ENCODE peak calls at places on chromosomes 16 and 17, in five cellular contexts. R is HT1080, J is germinal center, V is keratinocyte, Y is A172. L is an unnamed sample.

GRCh38 chr16:64428463-64428862 is 693.4 kb downstream of the CDH11 start:
- DNase-seq in J (no peak), V (no peak), R (peak; percentile 68), Y (peak; percentile 53), L (peak; percentile 78)

GRCh38 chr16:49608801-49609200 is 235.2 kb downstream of the C16orf78 start:
- DNase-seq in V (no peak), R (peak; percentile 22), Y (peak; percentile 22), J (no peak), L (no peak)

GRCh38 chr16:75695708-75696107 is 5.6 kb downstream of the DUXB start:
- DNase-seq in J (no peak), R (no peak), Y (peak; percentile 7), V (no peak), L (peak; percentile 18)

GRCh38 chr17:10033449-10033848 is 128.4 kb upstream of the RCVRN start:
- DNase-seq in V (no peak), Y (no peak), J (peak; percentile 78), R (no peak), L (no peak)

GRCh38 chr17:19647697-19648474 is 665 bp upstream of the ALDH3A2 start:
- DNase-seq in Y (peak; percentile 63), V (no peak), R (peak; percentile 65), J (peak; percentile 37), L (peak; percentile 82)

GRCh38 chr17:59696682-59697277 is 10.4 kb downstream of the PTRH2 start:
- DNase-seq in R (no peak), V (no peak), Y (no peak), J (no peak), L (no peak)

GRCh38 chr16:17392127-17392856 is 78.5 kb downstream of the XYLT1 start:
- DNase-seq in J (no peak), R (no peak), V (no peak), Y (no peak), L (no peak)

GRCh38 chr17:31570231-31570630 is 178.8 kb downstream of the RAB11FIP4 start:
- DNase-seq in Y (no peak), J (no peak), R (no peak), V (no peak), L (no peak)

GRCh38 chr17:51000835-51001638 is 119.6 kb downstream of the SPAG9 start:
- DNase-seq in R (peak; percentile 52), V (no peak), J (peak; percentile 48), Y (peak; percentile 74), L (peak; percentile 69)

GRCh38 chr17:14098246-14098645 is 28.9 kb downstream of the COX10 start:
- DNase-seq in Y (no peak), R (no peak), V (no peak), J (no peak), L (peak; percentile 3)

GRCh38 chr16:24758986-24759385 is 29.5 kb downstream of the TNRC6A start:
- DNase-seq in J (no peak), Y (no peak), R (no peak), V (no peak), L (no peak)

GRCh38 chr17:43913584-43913983 is 6.2 kb upstream of the MPP2 start:
- DNase-seq in J (no peak), R (no peak), Y (no peak), V (no peak), L (no peak)

GRCh38 chr16:31181102-31181830 is 1.3 kb downstream of the FUS start:
- DNase-seq in J (peak; percentile 36), V (no peak), R (peak; percentile 66), Y (peak; percentile 63), L (peak; percentile 51)

GRCh38 chr17:37188157-37188556 is 187.6 kb upstream of the C17orf78 start:
- DNase-seq in R (no peak), Y (no peak), J (no peak), V (no peak), L (no peak)

GRCh38 chr16:67562918-67563707 is 787 bp downstream of the CTCF start:
- DNase-seq in Y (no peak), V (no peak), R (peak; percentile 48), J (peak; percentile 48), L (peak; percentile 48)

GRCh38 chr17:27320222-27320560 is 26.3 kb downstream of the WSB1 start:
- DNase-seq in R (no peak), J (no peak), V (no peak), Y (no peak), L (no peak)

GRCh38 chr17:35149941-35150340 is 2.3 kb downstream of the UNC45B start:
- DNase-seq in R (no peak), Y (no peak), V (no peak), J (no peak), L (no peak)

GRCh38 chr16:54347961-54348360 is 61.4 kb upstream of the IRX3 start:
- DNase-seq in V (peak; percentile 73), Y (no peak), R (peak; percentile 6), J (no peak), L (peak; percentile 66)

GRCh38 chr16:83420206-83420760 is 387.5 kb upstream of the HSBP1 start:
- DNase-seq in Y (peak; percentile 22), J (no peak), R (no peak), V (no peak), L (peak; percentile 60)

GRCh38 chr16:54489225-54489781 is 202.7 kb upstream of the IRX3 start:
- DNase-seq in V (no peak), R (no peak), J (no peak), Y (no peak), L (no peak)

GRCh38 chr17:4173771-4174170 is 30.8 kb downstream of the CYB5D2 start:
- DNase-seq in V (no peak), Y (no peak), R (no peak), J (no peak), L (no peak)

GRCh38 chr16:11307639-11308492 is 26.7 kb upstream of the PRM1 start:
- DNase-seq in Y (no peak), R (no peak), V (no peak), J (no peak), L (no peak)

GRCh38 chr17:43848601-43849000 is 1.6 kb downstream of the CD300LG start:
- DNase-seq in J (no peak), V (no peak), Y (no peak), R (no peak), L (no peak)

GRCh38 chr16:83898463-83899271 is at the start of gene MLYCD:
- DNase-seq in R (peak; percentile 43), J (peak; percentile 97), V (no peak), Y (peak; percentile 66), L (peak; percentile 51)

GRCh38 chr17:28335959-28336871 is 654 bp downstream of the TNFAIP1 start:
- DNase-seq in R (peak; percentile 82), Y (peak; percentile 93), J (no peak), V (peak; percentile 60), L (peak; percentile 86)

GRCh38 chr16:72903176-72903575 is 144.8 kb downstream of the ZFHX3 start:
- DNase-seq in Y (no peak), J (no peak), V (no peak), R (no peak), L (no peak)

GRCh38 chr17:72575542-72576233 is 454.9 kb downstream of the SOX9 start:
- DNase-seq in V (no peak), Y (no peak), R (no peak), J (no peak), L (no peak)

GRCh38 chr17:8941520-8941919 is 24.0 kb downstream of the PIK3R5 start:
- DNase-seq in Y (no peak), J (peak; percentile 24), R (no peak), V (no peak), L (no peak)

GRCh38 chr16:85612801-85613608 is at the start of gene GSE1:
- DNase-seq in Y (peak; percentile 90), V (peak; percentile 74), R (peak; percentile 85), J (peak; percentile 79), L (peak; percentile 94)

L was measured in MCF 10A.